ENCODE peak calls at places on chromosomes 12 and 14, in nine cellular contexts. I, A, R, S, F, O, L, E and Y are unnamed samples.

GRCh38 chr12:107207931-107208515 is 114.7 kb upstream of the CRY1 start:
- DNase-seq in I (no peak), A (no peak), R (no peak), S (no peak), F (peak), O (peak), L (no peak), E (no peak), Y (no peak)

GRCh38 chr14:87334997-87335675 is 657.8 kb downstream of the GALC start:
- DNase-seq in I (no peak), A (peak), R (no peak), S (no peak), F (no peak), O (no peak), L (no peak), E (peak), Y (no peak)

GRCh38 chr12:1573960-1574862 is 20.2 kb downstream of the FBXL14 start:
- DNase-seq in I (peak), A (peak), R (no peak), S (no peak), F (no peak), O (peak), L (no peak), E (no peak), Y (no peak)

GRCh38 chr12:108933950-108934349 is 54.1 kb downstream of the DAO start:
- DNase-seq in I (no peak), A (no peak), R (no peak), S (no peak), F (no peak), O (no peak), L (peak), E (peak), Y (no peak)

GRCh38 chr12:127149226-127149964 is 1117.6 kb upstream of the TMEM132C start:
- DNase-seq in I (no peak), A (peak), R (no peak), S (no peak), F (peak), O (peak), L (no peak), E (no peak), Y (no peak)

GRCh38 chr12:70157099-70157498 is 86.1 kb upstream of the CNOT2 start:
- DNase-seq in I (no peak), A (no peak), R (no peak), S (no peak), F (no peak), O (peak), L (no peak), E (no peak), Y (no peak)

GRCh38 chr14:103198429-103199140 is 75.3 kb downstream of the TNFAIP2 start:
- DNase-seq in I (peak), A (peak), R (peak), S (no peak), F (peak), O (no peak), L (no peak), E (peak), Y (no peak)

GRCh38 chr12:88471641-88472040 is 108.6 kb downstream of the KITLG start:
- DNase-seq in I (no peak), A (peak), R (no peak), S (no peak), F (peak), O (peak), L (no peak), E (peak), Y (no peak)

GRCh38 chr14:77040309-77040994 is 11.9 kb upstream of the IRF2BPL start:
- DNase-seq in I (peak), A (peak), R (peak), S (peak), F (peak), O (peak), L (peak), E (peak), Y (peak)

GRCh38 chr12:107411792-107412535 is 273.6 kb upstream of the PWP1 start:
- DNase-seq in I (peak), A (peak), R (peak), S (no peak), F (peak), O (peak), L (no peak), E (peak), Y (no peak)

GRCh38 chr12:1162083-1162760 is 171.2 kb downstream of the ERC1 start:
- DNase-seq in I (no peak), A (no peak), R (no peak), S (no peak), F (no peak), O (no peak), L (no peak), E (no peak), Y (no peak)

GRCh38 chr12:94725375-94726168 is 75.2 kb upstream of the TMCC3 start:
- DNase-seq in I (peak), A (peak), R (peak), S (no peak), F (peak), O (peak), L (no peak), E (peak), Y (no peak)

GRCh38 chr12:131280426-131280825 is 326.7 kb downstream of the ADGRD1 start:
- DNase-seq in I (no peak), A (no peak), R (no peak), S (no peak), F (no peak), O (no peak), L (peak), E (no peak), Y (no peak)

GRCh38 chr12:122839907-122840554 is 4.8 kb downstream of the HIP1R start:
- DNase-seq in I (no peak), A (no peak), R (no peak), S (no peak), F (no peak), O (no peak), L (no peak), E (peak), Y (no peak)

GRCh38 chr14:22882529-22883190 is 362 bp upstream of the REM2 start:
- DNase-seq in I (peak), A (peak), R (no peak), S (no peak), F (peak), O (peak), L (peak), E (peak), Y (peak)

GRCh38 chr12:110658882-110659281 is 30.0 kb downstream of the HVCN1 start:
- DNase-seq in I (no peak), A (no peak), R (no peak), S (no peak), F (no peak), O (no peak), L (no peak), E (no peak), Y (no peak)
- TF ChIP-seq CTCF in I (no peak), A (no peak), R (no peak), S (no peak), F (no peak), O (no peak), L (no peak), E (no peak), Y (no peak)

GRCh38 chr14:105089746-105090492 is 24.7 kb upstream of the GPR132 start:
- DNase-seq in I (no peak), A (no peak), R (no peak), S (no peak), F (no peak), O (no peak), L (no peak), E (no peak), Y (no peak)

GRCh38 chr14:105091335-105092123 is 26.3 kb upstream of the GPR132 start:
- DNase-seq in I (peak), A (no peak), R (peak), S (no peak), F (peak), O (no peak), L (no peak), E (peak), Y (no peak)

GRCh38 chr14:105092124-105092911 is 27.1 kb upstream of the GPR132 start:
- DNase-seq in I (no peak), A (no peak), R (peak), S (no peak), F (no peak), O (no peak), L (no peak), E (no peak), Y (no peak)

GRCh38 chr14:105088812-105089745 is 23.8 kb upstream of the GPR132 start:
- DNase-seq in I (peak), A (no peak), R (no peak), S (no peak), F (peak), O (no peak), L (no peak), E (no peak), Y (no peak)

GRCh38 chr14:105090493-105091334 is 25.5 kb upstream of the GPR132 start:
- DNase-seq in I (peak), A (peak), R (peak), S (no peak), F (peak), O (peak), L (peak), E (peak), Y (peak)
- TF ChIP-seq CTCF in I (peak), A (peak), R (peak), S (peak), F (peak), O (peak), L (peak), E (peak), Y (peak)

GRCh38 chr14:69154779-69155178 is 1.9 kb upstream of the DCAF5 start:
- DNase-seq in I (no peak), A (no peak), R (peak), S (no peak), F (peak), O (no peak), L (no peak), E (no peak), Y (no peak)
- TF ChIP-seq CTCF in I (no peak), A (no peak), R (no peak), S (no peak), F (no peak), O (no peak), L (no peak), E (peak), Y (no peak)

GRCh38 chr12:112022241-112023016 is 9.2 kb downstream of the ERP29 start:
- DNase-seq in I (no peak), A (no peak), R (no peak), S (no peak), F (no peak), O (no peak), L (no peak), E (no peak), Y (no peak)
- TF ChIP-seq CTCF in I (no peak), A (no peak), R (no peak), S (no peak), F (no peak), O (no peak), L (no peak), E (no peak), Y (no peak)

GRCh38 chr14:50000215-50001145 is 107.6 kb downstream of the ARF6 start:
- DNase-seq in I (peak), A (peak), R (no peak), S (no peak), F (peak), O (peak), L (no peak), E (peak), Y (no peak)
- TF ChIP-seq CTCF in I (no peak), A (peak), R (no peak), S (no peak), F (no peak), O (no peak), L (no peak), E (no peak), Y (no peak)

GRCh38 chr14:88437659-88438058 is 52.2 kb downstream of the SPATA7 start:
- DNase-seq in I (no peak), A (peak), R (no peak), S (no peak), F (no peak), O (no peak), L (no peak), E (no peak), Y (no peak)
- TF ChIP-seq CTCF in I (peak), A (peak), R (no peak), S (no peak), F (peak), O (peak), L (peak), E (no peak), Y (no peak)